ENCODE peak calls at places on chromosomes 7 and 10, in four cellular contexts. W, L, M and A are unnamed samples.

GRCh38 chr7:38034062-38034907 is 113.8 kb downstream of the EPDR1 start:
- DNase-seq in M (no peak), L (no peak), W (no peak), A (no peak)

GRCh38 chr10:115935731-115936130 is 337.3 kb downstream of the GFRA1 start:
- DNase-seq in L (no peak), M (no peak), W (no peak), A (no peak)

GRCh38 chr7:87687653-87688254 is 59.6 kb downstream of the RUNDC3B start:
- DNase-seq in W (no peak), M (no peak), L (no peak), A (no peak)

GRCh38 chr10:52631146-52631545 is 141.4 kb downstream of the MBL2 start:
- DNase-seq in L (no peak), W (no peak), M (no peak), A (no peak)

GRCh38 chr10:75395955-75396860 is 5.4 kb downstream of the ZNF503 start:
- DNase-seq in W (no peak), M (no peak), L (peak; percentile 81), A (no peak)

GRCh38 chr10:107103174-107104025 is 61.1 kb downstream of the SORCS1 start:
- DNase-seq in W (no peak), L (no peak), M (no peak), A (no peak)

GRCh38 chr7:44325181-44325671 is at the start of gene CAMK2B:
- DNase-seq in W (no peak), M (no peak), L (peak; percentile 74), A (no peak)

GRCh38 chr7:24457215-24457549 is 116.1 kb upstream of the PALS2 start:
- DNase-seq in W (no peak), L (no peak), M (no peak), A (no peak)

GRCh38 chr7:55083206-55083605 is 64.4 kb downstream of the EGFR start:
- DNase-seq in W (no peak), M (no peak), L (no peak), A (no peak)

GRCh38 chr10:35641430-35642015 is 573 bp downstream of the FZD8 start:
- DNase-seq in W (no peak), M (no peak), L (peak; percentile 73), A (no peak)

GRCh38 chr7:63030061-63030460 is 968.6 kb upstream of the ZNF722 start:
- DNase-seq in W (no peak), M (no peak), L (no peak), A (no peak)

GRCh38 chr7:50821457-50821977 is 38.8 kb upstream of the GRB10 start:
- DNase-seq in L (no peak), W (peak; percentile 48), M (peak; percentile 25), A (no peak)

GRCh38 chr7:106012935-106013439 is 49.9 kb downstream of the CDHR3 start:
- DNase-seq in W (no peak), M (peak; percentile 87), L (no peak), A (peak; percentile 90)

GRCh38 chr7:106012184-106012583 is 49.1 kb downstream of the CDHR3 start:
- DNase-seq in M (no peak), W (no peak), L (no peak), A (no peak)

GRCh38 chr7:106010331-106010730 is 47.3 kb downstream of the CDHR3 start:
- DNase-seq in M (no peak), L (no peak), W (no peak), A (no peak)

GRCh38 chr7:106009511-106010226 is 46.6 kb downstream of the CDHR3 start:
- DNase-seq in W (peak; percentile 86), L (peak; percentile 95), M (peak; percentile 87), A (peak; percentile 95)

DNA sequence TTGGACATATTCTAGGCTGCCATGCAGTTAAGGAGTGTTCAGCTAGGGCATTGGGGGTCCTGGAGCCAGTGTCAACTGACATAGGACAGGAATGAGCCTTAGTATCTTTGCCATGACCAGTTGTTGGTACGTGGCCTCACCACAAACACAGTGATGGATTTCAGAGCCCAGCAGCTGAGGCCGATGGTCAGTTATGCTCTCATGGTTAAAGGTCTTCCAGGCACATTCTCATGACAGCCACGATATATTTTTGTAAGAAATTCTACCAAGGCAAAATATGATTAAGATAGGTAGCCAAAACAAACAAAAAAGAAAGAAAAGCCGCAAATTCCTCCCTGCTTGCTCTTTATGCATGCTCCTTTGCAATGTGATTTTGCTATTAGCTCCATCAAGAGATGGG is 47.8 kb downstream of the CDHR3 start:
- DNase-seq in W (no peak), L (no peak), M (no peak), A (no peak)
- H3K4me3 ChIP-seq in W (no peak overlapping the region), L (no peak overlapping the region), M (no peak overlapping the region), A (no peak overlapping the region)

GRCh38 chr7:36261019-36261754 is 108.1 kb downstream of the EEPD1 start:
- DNase-seq in L (no peak), W (no peak), M (no peak), A (no peak)

GRCh38 chr7:36264123-36264916 is 111.3 kb downstream of the EEPD1 start:
- DNase-seq in M (no peak), L (no peak), W (no peak), A (no peak)

GRCh38 chr7:36262706-36263484 is 109.8 kb downstream of the EEPD1 start:
- DNase-seq in L (no peak), W (no peak), M (no peak), A (no peak)

GRCh38 chr7:36260481-36260880 is 107.4 kb downstream of the EEPD1 start:
- DNase-seq in M (no peak), W (no peak), L (no peak), A (no peak)

DNA sequence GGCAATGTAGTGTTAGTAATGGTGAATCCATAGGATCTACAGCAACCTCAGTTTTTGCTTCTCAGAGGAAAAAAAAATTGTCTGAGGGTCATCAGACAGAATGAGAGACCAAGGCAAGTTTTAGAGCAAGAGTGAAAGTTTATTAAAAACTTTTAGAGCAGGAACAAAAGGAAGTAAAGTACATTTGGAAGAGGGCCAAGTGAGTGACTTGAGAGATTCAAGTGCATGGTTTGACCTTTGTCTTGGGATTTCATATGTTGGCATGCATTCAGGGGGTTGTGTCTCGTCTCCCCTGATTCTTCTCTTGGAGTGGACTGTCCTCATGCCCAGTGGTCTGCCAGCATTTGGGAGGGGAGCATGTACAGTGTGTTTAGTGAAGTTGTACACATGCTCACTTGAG is 109.2 kb downstream of the EEPD1 start:
- DNase-seq in L (no peak), M (no peak), W (no peak), A (no peak)
- H3K4me3 ChIP-seq in L (no peak overlapping the region), M (no peak overlapping the region), W (no peak overlapping the region), A (no peak overlapping the region)

GRCh38 chr10:111762114-111762513 is 421.5 kb downstream of the GPAM start:
- DNase-seq in W (no peak), M (no peak), L (no peak), A (no peak)

GRCh38 chr10:111758593-111758992 is 425.0 kb downstream of the GPAM start:
- DNase-seq in L (no peak), W (no peak), M (no peak), A (no peak)

GRCh38 chr10:111756541-111757061 is 427.0 kb downstream of the GPAM start:
- DNase-seq in L (peak; percentile 15), M (no peak), W (peak; percentile 65), A (no peak)
- H3K4me3 ChIP-seq in L (no peak overlapping the region), M (no peak overlapping the region), W (no peak overlapping the region), A (no peak overlapping the region)

GRCh38 chr10:86958109-86958830 is at the start of gene SNCG:
- DNase-seq in W (peak; percentile 89), L (peak; percentile 66), M (no peak), A (no peak)

GRCh38 chr10:86956841-86957448 is 470 bp downstream of the MMRN2 start:
- DNase-seq in M (no peak), L (peak; percentile 44), W (peak; percentile 79), A (no peak)

GRCh38 chr10:86958831-86959736 is 685 bp downstream of the SNCG start:
- DNase-seq in W (peak; percentile 88), L (peak; percentile 74), M (no peak), A (no peak)

GRCh38 chr10:86956195-86956840 is 1.1 kb downstream of the MMRN2 start:
- DNase-seq in M (no peak), W (peak; percentile 62), L (no peak), A (no peak)

DNA sequence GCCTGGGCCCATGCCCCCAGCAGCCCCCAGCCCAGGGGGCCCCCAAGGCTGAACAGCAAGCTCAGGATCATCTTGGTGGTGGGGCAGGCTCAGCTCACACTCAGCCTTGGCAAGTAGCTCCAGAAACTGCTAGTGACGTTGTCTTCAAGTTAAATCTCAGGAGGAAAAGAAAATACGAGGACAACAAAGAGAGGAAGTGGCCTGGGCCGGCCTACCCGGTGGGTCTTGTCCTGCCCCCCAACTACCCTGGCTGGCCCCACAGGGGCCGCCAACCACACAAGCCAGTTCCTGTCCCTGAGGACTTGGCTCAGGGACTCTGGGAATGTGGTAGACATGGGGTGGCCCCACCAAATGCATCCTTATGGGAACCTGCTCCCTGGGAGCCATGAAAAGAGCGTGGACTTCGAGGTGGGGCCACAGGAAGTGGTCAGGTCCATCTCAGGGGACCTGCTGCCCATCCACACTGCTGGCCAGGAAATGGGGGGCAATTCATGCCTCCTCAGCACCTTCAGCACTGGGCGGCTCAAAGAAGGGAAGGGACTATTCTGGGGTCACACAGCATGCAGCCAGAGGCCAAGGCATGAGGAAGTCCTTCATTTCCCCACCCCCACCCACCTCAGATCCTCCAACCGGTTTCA is at the start of gene MMRN2:
- DNase-seq in L (peak; percentile 35), W (peak; percentile 77), M (no peak), A (no peak)
- H3K4me3 ChIP-seq in L (no peak within 1 kb of the TSS), W (peak within 1 kb of the TSS; percentile 50), M (no peak within 1 kb of the TSS), A (no peak within 1 kb of the TSS)

GRCh38 chr10:34003561-34003960 is 669.1 kb upstream of the NRP1 start:
- DNase-seq in L (no peak), M (no peak), W (no peak), A (no peak)
- H3K4me3 ChIP-seq in L (no peak overlapping the region), M (no peak overlapping the region), W (no peak overlapping the region), A (no peak overlapping the region)

GRCh38 chr7:5231116-5231515 is 41.1 kb downstream of the WIPI2 start:
- DNase-seq in W (no peak), M (no peak), L (peak; percentile 8), A (no peak)
- H3K4me3 ChIP-seq in W (no peak overlapping the region), M (no peak overlapping the region), L (no peak overlapping the region), A (no peak overlapping the region)

DNA sequence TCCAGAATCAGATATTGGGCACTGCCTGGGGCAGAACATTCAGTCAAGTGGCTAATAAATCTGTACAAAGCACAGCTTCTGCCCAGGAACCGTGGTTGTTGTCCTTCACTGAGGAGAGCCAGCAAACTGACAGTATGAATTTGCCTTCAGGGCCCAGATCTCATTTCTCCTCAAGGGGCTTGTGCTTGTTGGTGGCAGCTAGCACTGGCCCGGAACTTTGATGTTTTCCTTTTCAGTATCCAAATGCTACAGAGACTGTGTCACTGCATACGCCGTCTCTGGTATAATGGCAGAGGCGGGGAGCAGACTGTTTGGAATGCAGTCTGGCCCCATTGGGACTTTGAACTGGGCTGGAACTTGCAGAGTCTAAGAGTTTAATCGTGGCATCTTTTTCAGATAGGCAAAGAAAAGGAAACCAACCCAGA is 30.4 kb upstream of the ADD3 start:
- DNase-seq in L (no peak), M (no peak), W (peak; percentile 76), A (no peak)
- H3K4me3 ChIP-seq in L (no peak overlapping the region), M (no peak overlapping the region), W (peak overlapping the region; percentile 12), A (no peak overlapping the region)